ENCODE peak calls at places on chromosomes 12 and 14, in four cellular contexts. One of them, this sample, is unnamed.

GRCh38 chr14:37903561-37904191 is 304.0 kb upstream of the SSTR1 start:
- DNase-seq in brain microvascular endothelial cell: peak
- DNase-seq in Caki2: peak
- DNase-seq in HCT116: peak
- DNase-seq in this sample: peak

GRCh38 chr14:105647784-105648608 is 121.6 kb downstream of the TMEM121 start:
- DNase-seq in brain microvascular endothelial cell: no peak
- DNase-seq in Caki2: no peak
- DNase-seq in HCT116: no peak
- DNase-seq in this sample: no peak

GRCh38 chr12:129771238-129771637 is 132.6 kb downstream of the TMEM132D start:
- DNase-seq in brain microvascular endothelial cell: no peak
- DNase-seq in Caki2: no peak
- DNase-seq in HCT116: no peak
- DNase-seq in this sample: no peak

GRCh38 chr14:78835052-78835451 is 664.9 kb downstream of the NRXN3 start:
- DNase-seq in brain microvascular endothelial cell: no peak
- DNase-seq in Caki2: no peak
- DNase-seq in HCT116: no peak
- DNase-seq in this sample: no peak

GRCh38 chr12:39972119-39972518 is 133.8 kb downstream of the SLC2A13 start:
- DNase-seq in brain microvascular endothelial cell: no peak
- DNase-seq in Caki2: no peak
- DNase-seq in HCT116: no peak
- DNase-seq in this sample: no peak

GRCh38 chr12:129193263-129193871 is 340.1 kb downstream of the GLT1D1 start:
- DNase-seq in brain microvascular endothelial cell: peak
- DNase-seq in Caki2: no peak
- DNase-seq in HCT116: no peak
- DNase-seq in this sample: no peak

GRCh38 chr12:69783365-69783764 is 41.7 kb upstream of the MYRFL start:
- DNase-seq in brain microvascular endothelial cell: no peak
- DNase-seq in Caki2: no peak
- DNase-seq in HCT116: no peak
- DNase-seq in this sample: no peak

GRCh38 chr14:102571043-102571442 is 21.4 kb upstream of the RCOR1 start:
- DNase-seq in brain microvascular endothelial cell: no peak
- DNase-seq in Caki2: no peak
- DNase-seq in HCT116: no peak
- DNase-seq in this sample: no peak

GRCh38 chr14:67514203-67514607 is 18.9 kb upstream of the PLEKHH1 start:
- DNase-seq in brain microvascular endothelial cell: no peak
- DNase-seq in Caki2: no peak
- DNase-seq in HCT116: no peak
- DNase-seq in this sample: no peak

GRCh38 chr12:50580436-50580835 is 75.7 kb downstream of the DIP2B start:
- DNase-seq in brain microvascular endothelial cell: no peak
- DNase-seq in Caki2: no peak
- DNase-seq in HCT116: no peak
- DNase-seq in this sample: no peak

GRCh38 chr14:105421723-105422615 is 2.3 kb downstream of the MTA1 start:
- DNase-seq in brain microvascular endothelial cell: no peak
- DNase-seq in Caki2: no peak
- DNase-seq in HCT116: no peak
- DNase-seq in this sample: no peak

GRCh38 chr14:105503918-105504692 is 13.1 kb downstream of the TEDC1 start:
- DNase-seq in brain microvascular endothelial cell: no peak
- DNase-seq in Caki2: no peak
- DNase-seq in HCT116: no peak
- DNase-seq in this sample: peak

GRCh38 chr12:118544569-118544968 is 168.2 kb downstream of the SUDS3 start:
- DNase-seq in brain microvascular endothelial cell: peak
- DNase-seq in Caki2: peak
- DNase-seq in HCT116: peak
- DNase-seq in this sample: no peak

GRCh38 chr12:122793685-122794106 is 19.3 kb downstream of the CCDC62 start:
- DNase-seq in brain microvascular endothelial cell: peak
- DNase-seq in Caki2: peak
- DNase-seq in HCT116: peak
- DNase-seq in this sample: no peak

This sample was measured in T-helper 1 cell.